ENCODE peak calls at places on chromosomes 12 and 14, in ten cellular contexts. T is keratinocyte, I is RCC 7860, M is HuH-7.5, B is fibroblast of mammary gland, K is BJ, X is dorsolateral prefrontal cortex, G is HCT116, V is SIG-M5, O is AG04450. S is an unnamed sample.

GRCh38 chr14:95518045-95518751 is 1.7 kb upstream of the SYNE3 start:
- DNase-seq in T (no peak), M (no peak), K (no peak), I (no peak), B (no peak), O (no peak), G (no peak), X (no peak), V (no peak), S (peak; percentile 42)

GRCh38 chr14:24387014-24387355 is 11.8 kb upstream of the NYNRIN start:
- DNase-seq in V (no peak), K (no peak), B (no peak), G (no peak), T (no peak), I (no peak), M (no peak), X (no peak), O (no peak), S (no peak)

GRCh38 chr12:13365782-13366366 is 169.3 kb downstream of the EMP1 start:
- DNase-seq in I (no peak), M (no peak), K (no peak), X (no peak), B (peak; percentile 58), V (no peak), O (no peak), T (no peak), G (no peak), S (no peak)

GRCh38 chr12:114314403-114314802 is 91.5 kb downstream of the TBX5 start:
- DNase-seq in I (no peak), K (no peak), O (no peak), B (no peak), V (no peak), X (no peak), T (no peak), M (no peak), G (no peak), S (no peak)

GRCh38 chr12:104079024-104079423 is 14.7 kb downstream of the HCFC2 start:
- DNase-seq in K (no peak), O (no peak), I (no peak), G (no peak), T (no peak), M (no peak), B (no peak), V (no peak), X (no peak), S (no peak)

GRCh38 chr14:29895591-29896043 is 32.0 kb downstream of the PRKD1 start:
- DNase-seq in O (no peak), I (no peak), K (no peak), G (no peak), T (no peak), V (no peak), M (no peak), X (no peak), B (no peak), S (no peak)

GRCh38 chr14:103315368-103315911 is 18.6 kb upstream of the EIF5 start:
- DNase-seq in T (no peak), O (peak; percentile 30), M (no peak), V (no peak), I (no peak), X (no peak), G (no peak), K (no peak), B (peak; percentile 54), S (peak; percentile 55)

GRCh38 chr14:29222671-29223268 is 456.2 kb downstream of the FOXG1 start:
- DNase-seq in X (no peak), K (no peak), V (no peak), O (peak; percentile 41), T (no peak), B (peak; percentile 81), G (no peak), M (no peak), I (peak; percentile 13), S (peak; percentile 78)

GRCh38 chr12:43896496-43896895 is 60.6 kb downstream of the TMEM117 start:
- DNase-seq in K (no peak), T (no peak), X (no peak), B (no peak), G (no peak), V (no peak), O (no peak), I (peak; percentile 54), M (no peak), S (no peak)

GRCh38 chr14:89600950-89601826 is 184.2 kb upstream of the FOXN3 start:
- DNase-seq in O (no peak), I (no peak), T (no peak), G (no peak), X (no peak), K (peak; percentile 72), B (no peak), M (no peak), V (no peak), S (peak; percentile 16)

GRCh38 chr14:102690509-102691286 is 86.6 kb upstream of the TRAF3 start:
- DNase-seq in O (no peak), I (no peak), T (no peak), V (no peak), K (no peak), B (no peak), M (peak; percentile 29), X (no peak), G (no peak), S (no peak)

GRCh38 chr12:47504775-47505446 is 200.9 kb downstream of the RPAP3 start:
- DNase-seq in I (peak; percentile 31), V (no peak), B (peak; percentile 58), K (peak; percentile 59), O (no peak), M (no peak), G (no peak), X (no peak), T (no peak), S (peak; percentile 85)

GRCh38 chr14:104917992-104918391 is 6.7 kb upstream of the PLD4 start:
- DNase-seq in M (no peak), O (no peak), G (no peak), B (no peak), T (no peak), V (no peak), X (no peak), K (no peak), I (no peak), S (no peak)

GRCh38 chr12:31508436-31509150 is 82.3 kb downstream of the DENND5B start:
- DNase-seq in V (no peak), K (no peak), M (no peak), I (no peak), X (no peak), O (no peak), B (no peak), T (no peak), G (no peak), S (peak; percentile 35)

GRCh38 chr12:52710744-52711143 is 7.4 kb upstream of the KRT77 start:
- DNase-seq in M (no peak), T (no peak), O (no peak), X (no peak), V (peak; percentile 23), I (no peak), B (no peak), G (no peak), K (no peak), S (no peak)

GRCh38 chr14:91299483-91300115 is 55.1 kb upstream of the GPR68 start:
- DNase-seq in V (no peak), O (no peak), B (no peak), I (no peak), X (no peak), G (no peak), M (no peak), T (no peak), K (no peak), S (no peak)

GRCh38 chr14:25108959-25109358 is 59.0 kb upstream of the STXBP6 start:
- DNase-seq in I (no peak), X (no peak), V (no peak), K (no peak), G (no peak), T (no peak), B (peak; percentile 14), M (no peak), O (no peak), S (no peak)

GRCh38 chr12:49783917-49784676 is 42.7 kb downstream of the TMBIM6 start:
- DNase-seq in G (no peak), V (no peak), K (peak; percentile 63), T (no peak), X (no peak), B (peak; percentile 91), I (no peak), O (peak; percentile 80), M (no peak), S (peak; percentile 27)

GRCh38 chr14:34649344-34649743 is 19.4 kb upstream of the SNX6 start:
- DNase-seq in M (no peak), O (peak; percentile 81), G (no peak), V (no peak), I (peak; percentile 73), B (peak; percentile 95), T (no peak), K (peak; percentile 66), X (no peak), S (peak; percentile 97)

GRCh38 chr12:51863921-51864700 is 15.6 kb upstream of the FIGNL2 start:
- DNase-seq in V (no peak), G (no peak), T (no peak), M (peak; percentile 88), B (no peak), K (no peak), O (no peak), X (no peak), I (no peak), S (no peak)

GRCh38 chr12:48380596-48380995 is 29.9 kb upstream of the ZNF641 start:
- DNase-seq in M (no peak), T (no peak), G (no peak), I (no peak), B (no peak), K (no peak), X (no peak), O (no peak), V (no peak), S (no peak)

GRCh38 chr12:124720687-124721500 is 142.8 kb downstream of the SCARB1 start:
- DNase-seq in G (no peak), I (peak; percentile 90), T (no peak), V (no peak), O (no peak), M (no peak), B (peak; percentile 91), K (no peak), X (no peak), S (peak; percentile 61)

GRCh38 chr14:41749425-41749824 is 142.7 kb downstream of the LRFN5 start:
- DNase-seq in G (no peak), K (no peak), B (peak; percentile 56), M (no peak), O (no peak), T (no peak), V (no peak), I (peak; percentile 4), X (no peak), S (peak; percentile 46)

GRCh38 chr14:72387727-72388126 is 455.5 kb downstream of the RGS6 start:
- DNase-seq in B (no peak), M (no peak), K (no peak), T (no peak), O (no peak), I (no peak), V (no peak), X (no peak), G (no peak), S (no peak)

GRCh38 chr12:92272301-92272964 is 126.8 kb upstream of the BTG1 start:
- DNase-seq in I (no peak), M (no peak), G (no peak), T (no peak), V (no peak), O (no peak), X (no peak), B (no peak), K (no peak), S (no peak)

GRCh38 chr14:68032154-68032553 is 212.6 kb downstream of the RAD51B start:
- DNase-seq in X (no peak), I (no peak), M (no peak), O (no peak), B (no peak), T (no peak), K (no peak), G (no peak), V (no peak), S (no peak)

GRCh38 chr12:50338920-50339319 is 55.6 kb upstream of the LIMA1 start:
- DNase-seq in I (no peak), T (no peak), V (no peak), G (no peak), K (no peak), B (no peak), X (no peak), O (no peak), M (no peak), S (no peak)

GRCh38 chr14:94761348-94761998 is 8.4 kb downstream of the GSC start:
- DNase-seq in V (no peak), O (no peak), B (peak; percentile 59), I (no peak), G (no peak), X (no peak), K (no peak), T (no peak), M (no peak), S (no peak)

S was measured in ELR.